ENCODE peak calls at places on chromosome 18, in five cellular contexts. V is H1, S is NT2/D1, G is GM12878, D is HepG2. A is an unnamed sample.
A peak's percentile ranks its signal among the peaks of the same experiment; 100 is the strongest.

GRCh38 chr18:22342625-22343024 is 75.1 kb downstream of the CTAGE1 start:
- DNase-seq in D (no peak), V (no peak), G (no peak), S (no peak), A (peak; percentile 49)

GRCh38 chr18:36411745-36412168 is 114.2 kb downstream of the FHOD3 start:
- DNase-seq in G (no peak), V (peak; percentile 70), D (peak; percentile 21), S (peak; percentile 35), A (peak; percentile 78)

GRCh38 chr18:36127866-36128845 is 984 bp downstream of the SLC39A6 start:
- DNase-seq in V (no peak), G (no peak), D (peak; percentile 23), S (no peak), A (peak; percentile 60)

GRCh38 chr18:28766721-28767120 is 589.8 kb upstream of the CDH2 start:
- DNase-seq in V (no peak), D (no peak), S (no peak), G (no peak), A (no peak)

GRCh38 chr18:61323951-61324350 is 9.3 kb upstream of the CDH20 start:
- DNase-seq in G (no peak), D (no peak), V (no peak), S (no peak), A (no peak)

GRCh38 chr18:51656249-51656648 is 458.8 kb upstream of the MEX3C start:
- DNase-seq in V (no peak), G (no peak), D (no peak), S (no peak), A (no peak)

GRCh38 chr18:43893001-43893637 is 615.8 kb upstream of the SYT4 start:
- DNase-seq in V (no peak), D (no peak), S (no peak), G (no peak), A (no peak)

GRCh38 chr18:63788447-63789096 is 13.4 kb downstream of the SERPINB7 start:
- DNase-seq in V (no peak), G (no peak), S (no peak), D (no peak), A (no peak)

GRCh38 chr18:13982136-13982535 is 66.8 kb upstream of the MC2R start:
- DNase-seq in D (peak; percentile 20), G (no peak), S (peak; percentile 40), V (peak; percentile 58), A (no peak)

GRCh38 chr18:23883277-23883790 is 131.2 kb upstream of the TTC39C start:
- DNase-seq in G (no peak), D (peak; percentile 93), V (no peak), S (no peak), A (no peak)

GRCh38 chr18:9827856-9828793 is 57.6 kb upstream of the TXNDC2 start:
- DNase-seq in G (no peak), V (no peak), D (no peak), S (no peak), A (no peak)

GRCh38 chr18:70132999-70133398 is 72.5 kb downstream of the RTTN start:
- DNase-seq in G (no peak), S (no peak), V (no peak), D (peak; percentile 10), A (no peak)

GRCh38 chr18:457120-457519 is 43.4 kb downstream of the COLEC12 start:
- DNase-seq in V (no peak), S (no peak), G (no peak), D (no peak), A (peak; percentile 36)

GRCh38 chr18:4264347-4264791 is 190.7 kb downstream of the DLGAP1 start:
- DNase-seq in S (no peak), G (no peak), D (no peak), V (no peak), A (no peak)

GRCh38 chr18:24051256-24051947 is 36.8 kb downstream of the TTC39C start:
- DNase-seq in S (no peak), G (peak; percentile 27), D (peak; percentile 90), V (no peak), A (no peak)

GRCh38 chr18:5478261-5478660 is 65.5 kb downstream of the EPB41L3 start:
- DNase-seq in G (no peak), V (no peak), S (no peak), D (no peak), A (no peak)

GRCh38 chr18:74775239-74775638 is 177.6 kb downstream of the ZNF407 start:
- DNase-seq in V (no peak), D (no peak), S (no peak), G (no peak), A (no peak)

GRCh38 chr18:74773171-74773624 is 175.5 kb downstream of the ZNF407 start:
- DNase-seq in D (no peak), G (peak; percentile 53), V (no peak), S (no peak), A (no peak)

GRCh38 chr18:74778191-74778847 is 180.6 kb downstream of the ZNF407 start:
- DNase-seq in S (no peak), G (no peak), V (no peak), D (no peak), A (no peak)

GRCh38 chr18:74774486-74774885 is 176.8 kb downstream of the ZNF407 start:
- DNase-seq in D (no peak), G (no peak), S (no peak), V (no peak), A (no peak)
- TF ChIP-seq SUZ12 in D (no peak), G (no peak), S (no peak), V (no peak), A (no peak)

GRCh38 chr18:48996041-48996440 is 45.3 kb upstream of the SMAD7 start:
- DNase-seq in S (no peak), G (no peak), V (no peak), D (no peak), A (no peak)

GRCh38 chr18:48997681-48997984 is 46.9 kb upstream of the SMAD7 start:
- DNase-seq in D (no peak), S (no peak), V (no peak), G (no peak), A (no peak)

GRCh38 chr18:48999569-48999968 is 48.8 kb upstream of the SMAD7 start:
- DNase-seq in V (no peak), G (no peak), D (no peak), S (no peak), A (no peak)

GRCh38 chr18:48996901-48997463 is 46.2 kb upstream of the SMAD7 start:
- DNase-seq in G (no peak), D (peak; percentile 47), S (no peak), V (no peak), A (no peak)

DNA sequence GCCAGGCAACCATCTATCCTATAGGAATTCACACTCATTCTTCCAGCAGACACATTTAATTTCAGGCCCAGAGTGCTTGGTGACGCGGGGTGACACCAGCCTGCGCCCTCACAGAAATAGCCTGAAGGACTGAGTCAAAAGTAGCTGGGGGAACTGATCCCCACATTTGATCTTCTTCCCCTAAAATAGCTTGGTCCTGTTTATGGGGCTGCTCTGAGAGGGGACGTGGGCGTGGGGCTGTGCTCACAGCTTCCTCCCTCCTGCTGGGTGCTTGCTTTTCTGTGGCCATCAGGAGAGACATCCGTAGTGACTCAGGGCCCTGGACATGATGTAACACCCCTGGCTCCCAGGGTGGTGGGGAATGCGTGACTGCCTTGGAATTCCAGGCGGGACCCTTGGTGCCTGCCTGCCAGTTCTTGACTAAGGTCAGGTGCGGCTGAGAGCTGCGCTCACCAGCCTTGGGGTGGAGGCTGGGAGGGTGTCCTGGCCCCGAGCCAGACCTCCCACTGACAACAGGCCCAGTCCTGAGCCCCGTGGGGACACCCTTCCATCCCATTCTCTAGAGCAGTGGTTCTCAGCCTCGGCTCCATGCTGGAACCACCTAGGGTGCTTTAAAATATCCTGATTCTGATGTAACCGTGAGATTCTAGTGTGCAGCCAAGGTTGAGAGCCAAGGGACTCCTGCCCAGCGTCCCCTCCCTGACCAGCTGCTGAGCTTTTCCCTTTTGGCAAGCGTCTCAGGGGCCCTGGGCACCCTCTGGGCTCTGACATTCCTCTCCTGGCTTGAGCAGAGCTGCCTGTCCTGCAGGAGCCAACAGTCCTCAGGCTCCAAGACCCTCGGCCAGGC is 47.4 kb upstream of the SMAD7 start:
- DNase-seq in D (peak; percentile 45), V (no peak), G (no peak), S (no peak), A (peak; percentile 35)
- TF ChIP-seq SUZ12 in D (no peak), V (no peak), G (no peak), S (no peak), A (no peak)

GRCh38 chr18:3246636-3247242 is 862 bp upstream of the MYL12A start:
- DNase-seq in G (no peak), D (no peak), V (no peak), S (no peak), A (no peak)

GRCh38 chr18:3250237-3251107 is 2.9 kb downstream of the MYL12A start:
- DNase-seq in D (no peak), G (no peak), S (no peak), V (no peak), A (no peak)

GRCh38 chr18:3248062-3248669 is 565 bp downstream of the MYL12A start:
- DNase-seq in D (no peak), S (no peak), G (no peak), V (no peak), A (peak; percentile 9)

GRCh38 chr18:3247243-3248061 is at the start of gene MYL12A:
- DNase-seq in V (peak; percentile 98), D (peak; percentile 96), S (peak; percentile 94), G (peak; percentile 98), A (peak; percentile 89)

DNA sequence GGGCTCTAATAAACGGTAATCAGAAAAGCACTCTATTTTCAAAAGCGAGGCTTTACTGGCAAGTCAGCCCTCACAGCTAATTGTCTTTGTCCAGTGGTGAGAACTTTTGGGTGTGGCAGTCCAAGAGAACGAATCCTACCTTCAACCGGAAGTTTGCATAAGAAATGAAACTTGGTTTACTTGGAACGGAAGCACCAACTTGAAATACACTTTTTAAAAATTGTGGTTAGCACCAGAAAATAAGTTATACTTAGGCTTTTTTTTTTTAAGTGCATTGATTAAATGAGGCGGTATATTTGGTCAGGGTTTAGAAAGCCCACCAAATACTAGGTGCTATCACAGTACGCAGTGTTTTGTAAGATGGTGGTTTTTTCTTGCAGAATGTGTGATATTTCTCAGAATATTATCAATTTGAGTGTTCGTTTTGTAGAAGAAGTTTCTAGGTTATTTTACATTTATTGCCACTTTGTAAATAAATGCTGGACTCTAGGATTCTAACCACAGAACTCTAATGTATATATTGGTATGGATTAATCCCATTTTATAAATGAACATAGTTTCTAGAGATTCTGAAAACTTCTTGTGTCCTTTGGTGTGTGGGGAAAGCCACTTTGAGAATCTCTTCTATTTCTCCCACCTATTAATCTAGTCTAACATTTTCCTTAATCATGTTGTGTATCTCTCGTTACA is 1.2 kb downstream of the MYL12A start:
- DNase-seq in V (no peak), D (peak; percentile 61), G (no peak), S (no peak), A (no peak)
- TF ChIP-seq SUZ12 in V (no peak), D (no peak), G (no peak), S (no peak), A (no peak)

DNA sequence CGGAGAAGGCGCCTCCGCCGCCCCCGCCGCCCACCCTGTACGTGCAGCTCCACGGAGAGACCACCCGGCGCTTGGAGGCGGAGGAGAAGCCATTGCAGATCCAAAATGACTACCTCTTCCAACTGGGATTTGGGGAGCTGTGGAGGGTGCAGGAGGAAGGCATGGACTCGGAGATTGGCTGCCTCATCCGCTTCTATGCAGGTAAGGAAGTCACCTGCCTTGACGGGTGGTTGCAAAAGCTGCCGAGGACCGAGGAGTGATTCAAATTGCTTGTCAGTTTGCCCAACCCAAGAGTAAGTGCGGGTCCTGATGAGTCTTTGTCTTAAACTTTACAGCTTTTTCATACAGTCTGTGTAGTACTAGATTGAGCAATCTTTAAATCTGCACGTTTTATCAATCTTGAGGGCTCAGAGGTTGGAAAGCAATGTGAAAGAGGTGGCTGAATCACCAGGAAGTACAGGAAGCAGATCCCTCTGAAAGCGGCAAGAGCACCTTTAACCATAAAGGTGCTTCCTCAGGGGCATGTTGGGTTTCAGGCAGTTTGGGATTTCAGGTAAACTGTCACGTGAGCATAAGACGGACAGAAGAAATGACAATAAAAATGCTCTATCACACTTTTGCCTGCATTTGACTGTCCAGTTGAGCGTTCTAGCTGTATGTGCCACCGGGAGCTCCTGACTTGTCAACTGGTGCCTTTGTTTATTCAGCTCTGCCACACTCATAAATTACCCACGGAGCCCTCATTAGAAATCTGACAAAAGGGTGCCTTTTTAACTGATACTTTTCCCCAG is 1.9 kb downstream of the PHLPP1 start:
- DNase-seq in S (no peak), G (no peak), V (no peak), D (peak; percentile 48), A (no peak)
- TF ChIP-seq SUZ12 in S (no peak), G (no peak), V (no peak), D (no peak), A (no peak)